ENCODE peak calls at places on chromosomes 6 and 20, in four cellular contexts. One of them, this sample, is unnamed.

GRCh38 chr6:169240591-169241390 is 12.9 kb downstream of the THBS2 start:
- DNase-seq in breast epithelium: peak
- DNase-seq in mucosa of descending colon: no peak
- DNase-seq in right atrium auricular region: no peak
- DNase-seq in this sample: no peak

GRCh38 chr6:13432526-13433218 is 54.7 kb downstream of the GFOD1 start:
- DNase-seq in right atrium auricular region: no peak
- DNase-seq in mucosa of descending colon: no peak
- DNase-seq in breast epithelium: no peak
- DNase-seq in this sample: no peak

GRCh38 chr20:39360029-39360620 is 398.0 kb downstream of the DHX35 start:
- DNase-seq in breast epithelium: no peak
- DNase-seq in right atrium auricular region: no peak
- DNase-seq in mucosa of descending colon: no peak
- DNase-seq in this sample: no peak

GRCh38 chr6:137348777-137349176 is 129.6 kb upstream of the IFNGR1 start:
- DNase-seq in right atrium auricular region: no peak
- DNase-seq in mucosa of descending colon: no peak
- DNase-seq in breast epithelium: no peak
- DNase-seq in this sample: no peak

GRCh38 chr6:48765352-48765961 is 654.5 kb upstream of the PTCHD4 start:
- DNase-seq in right atrium auricular region: no peak
- DNase-seq in breast epithelium: no peak
- DNase-seq in mucosa of descending colon: no peak
- DNase-seq in this sample: no peak

GRCh38 chr6:166619912-166620311 is 7.1 kb downstream of the RPS6KA2 start:
- DNase-seq in mucosa of descending colon: no peak
- DNase-seq in breast epithelium: peak
- DNase-seq in right atrium auricular region: peak
- DNase-seq in this sample: peak

GRCh38 chr20:63064310-63064709 is 57.5 kb upstream of the BHLHE23 start:
- DNase-seq in mucosa of descending colon: peak
- DNase-seq in breast epithelium: no peak
- DNase-seq in right atrium auricular region: no peak
- DNase-seq in this sample: no peak

GRCh38 chr6:11835065-11835464 is 56.5 kb upstream of the ADTRP start:
- DNase-seq in breast epithelium: no peak
- DNase-seq in right atrium auricular region: no peak
- DNase-seq in mucosa of descending colon: no peak
- DNase-seq in this sample: no peak

GRCh38 chr20:49270736-49271135 is 7.1 kb downstream of the ZNFX1 start:
- DNase-seq in mucosa of descending colon: no peak
- DNase-seq in breast epithelium: no peak
- DNase-seq in right atrium auricular region: no peak
- DNase-seq in this sample: no peak

GRCh38 chr20:49272654-49273053 is 5.2 kb downstream of the ZNFX1 start:
- DNase-seq in breast epithelium: no peak
- DNase-seq in right atrium auricular region: no peak
- DNase-seq in mucosa of descending colon: no peak
- DNase-seq in this sample: no peak

GRCh38 chr20:49267327-49267726 is 10.5 kb downstream of the ZNFX1 start:
- DNase-seq in right atrium auricular region: no peak
- DNase-seq in breast epithelium: no peak
- DNase-seq in mucosa of descending colon: no peak
- DNase-seq in this sample: no peak

GRCh38 chr20:49270177-49270576 is 7.7 kb downstream of the ZNFX1 start:
- DNase-seq in right atrium auricular region: no peak
- DNase-seq in breast epithelium: no peak
- DNase-seq in mucosa of descending colon: no peak
- DNase-seq in this sample: no peak

GRCh38 chr20:49268600-49269365 is 9.1 kb downstream of the ZNFX1 start:
- DNase-seq in mucosa of descending colon: no peak
- DNase-seq in breast epithelium: no peak
- DNase-seq in right atrium auricular region: no peak
- DNase-seq in this sample: no peak
- TF ChIP-seq CTCF in mucosa of descending colon: no peak
- TF ChIP-seq CTCF in breast epithelium: no peak
- TF ChIP-seq CTCF in right atrium auricular region: no peak
- TF ChIP-seq CTCF in this sample: no peak

GRCh38 chr20:49810491-49811190 is 2.0 kb upstream of the SLC9A8 start:
- DNase-seq in mucosa of descending colon: no peak
- DNase-seq in right atrium auricular region: no peak
- DNase-seq in breast epithelium: no peak
- DNase-seq in this sample: no peak

GRCh38 chr20:49811825-49812462 is 684 bp upstream of the SLC9A8 start:
- DNase-seq in right atrium auricular region: no peak
- DNase-seq in mucosa of descending colon: no peak
- DNase-seq in breast epithelium: no peak
- DNase-seq in this sample: no peak

GRCh38 chr20:49813305-49813974 is 812 bp downstream of the SLC9A8 start:
- DNase-seq in right atrium auricular region: no peak
- DNase-seq in breast epithelium: no peak
- DNase-seq in mucosa of descending colon: no peak
- DNase-seq in this sample: no peak

GRCh38 chr20:49812463-49813304 is at the start of gene SLC9A8:
- DNase-seq in breast epithelium: peak
- DNase-seq in mucosa of descending colon: peak
- DNase-seq in right atrium auricular region: peak
- DNase-seq in this sample: no peak

GRCh38 chr20:49814057-49814675 is 1.5 kb downstream of the SLC9A8 start:
- DNase-seq in right atrium auricular region: no peak
- DNase-seq in breast epithelium: no peak
- DNase-seq in mucosa of descending colon: no peak
- DNase-seq in this sample: no peak
- H3K4me3 ChIP-seq in right atrium auricular region: no peak
- H3K4me3 ChIP-seq in breast epithelium: no peak
- H3K4me3 ChIP-seq in mucosa of descending colon: no peak
- H3K4me3 ChIP-seq in this sample: no peak

GRCh38 chr6:33126101-33126714 is 50.4 kb downstream of the HLA-DPB1 start:
- DNase-seq in mucosa of descending colon: no peak
- DNase-seq in right atrium auricular region: peak
- DNase-seq in breast epithelium: peak
- DNase-seq in this sample: no peak
- TF ChIP-seq CTCF in mucosa of descending colon: peak
- TF ChIP-seq CTCF in right atrium auricular region: no peak
- TF ChIP-seq CTCF in breast epithelium: peak
- TF ChIP-seq CTCF in this sample: peak

DNA sequence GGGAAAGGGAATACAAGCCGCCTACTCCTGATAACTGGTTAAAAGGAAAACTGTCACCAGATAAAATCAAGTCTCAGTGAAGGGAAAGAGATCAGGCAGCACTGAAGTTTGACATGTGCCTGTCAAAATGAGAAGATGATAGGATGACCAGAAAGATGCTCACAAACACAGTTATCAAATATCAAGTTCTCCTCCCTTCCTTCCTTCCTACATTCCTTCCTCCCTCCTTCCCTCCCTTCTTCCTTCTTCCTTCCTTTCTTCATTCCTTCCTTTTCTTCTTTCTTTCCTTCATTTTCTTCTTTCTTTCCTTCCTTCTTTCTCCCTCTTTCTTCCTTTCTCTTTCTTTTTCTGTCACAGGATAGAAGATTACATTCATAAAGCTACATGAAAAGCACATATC is 55.2 kb downstream of the MYB start:
- DNase-seq in right atrium auricular region: no peak
- DNase-seq in breast epithelium: no peak
- DNase-seq in mucosa of descending colon: no peak
- DNase-seq in this sample: no peak
- H3K4me3 ChIP-seq in right atrium auricular region: no peak
- H3K4me3 ChIP-seq in breast epithelium: no peak
- H3K4me3 ChIP-seq in mucosa of descending colon: no peak
- H3K4me3 ChIP-seq in this sample: no peak

DNA sequence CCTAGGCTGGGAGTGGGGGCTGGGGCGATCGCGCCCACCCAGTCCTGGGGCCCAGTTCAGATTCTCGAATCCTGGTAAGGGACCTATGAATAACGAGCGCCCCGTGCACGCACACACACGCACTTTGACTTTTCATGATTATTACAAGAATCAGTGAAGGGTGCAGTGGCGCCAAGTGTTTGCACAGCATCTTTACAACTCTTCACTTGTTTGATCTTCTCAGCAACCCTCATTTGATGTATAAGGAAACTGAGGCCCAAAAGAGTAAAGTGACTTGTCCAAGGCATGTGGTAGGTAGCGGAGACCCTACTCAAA is 863 bp upstream of the LRFN2 start:
- DNase-seq in breast epithelium: no peak
- DNase-seq in right atrium auricular region: no peak
- DNase-seq in mucosa of descending colon: no peak
- DNase-seq in this sample: no peak
- TF ChIP-seq CTCF in breast epithelium: no peak
- TF ChIP-seq CTCF in right atrium auricular region: no peak
- TF ChIP-seq CTCF in mucosa of descending colon: peak
- TF ChIP-seq CTCF in this sample: no peak

GRCh38 chr20:58908216-58908615 is 55.7 kb downstream of the GNAS start:
- DNase-seq in breast epithelium: no peak
- DNase-seq in right atrium auricular region: no peak
- DNase-seq in mucosa of descending colon: no peak
- DNase-seq in this sample: no peak

GRCh38 chr20:58906111-58906510 is 53.6 kb downstream of the GNAS start:
- DNase-seq in right atrium auricular region: no peak
- DNase-seq in breast epithelium: no peak
- DNase-seq in mucosa of descending colon: no peak
- DNase-seq in this sample: no peak

GRCh38 chr20:58906894-58907293 is 54.4 kb downstream of the GNAS start:
- DNase-seq in mucosa of descending colon: no peak
- DNase-seq in breast epithelium: no peak
- DNase-seq in right atrium auricular region: no peak
- DNase-seq in this sample: no peak

GRCh38 chr20:58908941-58909340 is 56.4 kb downstream of the GNAS start:
- DNase-seq in breast epithelium: no peak
- DNase-seq in right atrium auricular region: no peak
- DNase-seq in mucosa of descending colon: no peak
- DNase-seq in this sample: no peak

DNA sequence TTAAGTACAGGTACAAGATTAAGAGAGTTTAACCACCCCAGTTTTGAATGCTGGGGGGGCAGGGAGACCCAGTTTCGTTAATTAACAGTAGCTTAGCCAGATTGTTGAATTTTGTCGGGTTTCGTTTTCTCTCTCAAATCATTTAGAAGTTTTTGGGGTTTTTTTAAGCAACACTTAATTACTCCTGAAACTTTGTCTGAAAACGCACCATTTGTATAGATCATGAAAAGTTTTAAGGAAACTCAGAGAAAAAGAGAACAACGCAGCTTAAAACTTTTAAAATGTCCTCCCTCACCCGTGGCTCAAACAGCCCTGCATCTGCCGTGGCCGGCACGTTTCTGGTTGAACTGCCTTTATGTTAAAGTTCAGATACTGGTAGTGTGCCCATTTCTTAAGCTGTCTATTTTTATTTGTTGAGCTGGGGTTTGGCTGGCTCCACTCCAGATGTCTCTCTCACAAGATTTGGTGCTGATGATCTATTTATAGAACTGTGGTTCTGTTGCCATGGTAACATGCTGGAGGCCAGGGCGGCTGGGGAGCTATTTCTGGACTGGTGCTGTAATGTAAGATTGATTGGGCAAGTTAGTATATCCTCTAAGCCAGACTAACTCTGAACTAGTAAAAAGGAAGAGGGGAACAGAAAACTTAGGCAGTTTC is 55.1 kb downstream of the GNAS start:
- DNase-seq in mucosa of descending colon: peak
- DNase-seq in right atrium auricular region: peak
- DNase-seq in breast epithelium: peak
- DNase-seq in this sample: peak
- H3K4me3 ChIP-seq in mucosa of descending colon: no peak
- H3K4me3 ChIP-seq in right atrium auricular region: no peak
- H3K4me3 ChIP-seq in breast epithelium: peak
- H3K4me3 ChIP-seq in this sample: no peak

This sample was measured in AG09309.